ENCODE peak calls at places on chromosome 6, in four cellular contexts. One of them, this sample, is unnamed.
A peak's percentile ranks its signal among the peaks of the same experiment; 100 is the strongest.

GRCh38 chr6:146968041-146968760 is 236.0 kb upstream of the STXBP5 start:
- DNase-seq in psoas muscle: no peak
- DNase-seq in LHCN-M2: peak; percentile 81
- DNase-seq in tibial artery: no peak
- DNase-seq in this sample: no peak

GRCh38 chr6:2979819-2980464 is 8.6 kb upstream of the SERPINB6 start:
- DNase-seq in tibial artery: no peak
- DNase-seq in LHCN-M2: no peak
- DNase-seq in psoas muscle: no peak
- DNase-seq in this sample: no peak

GRCh38 chr6:16964553-16965499 is 137.0 kb upstream of the STMND1 start:
- DNase-seq in LHCN-M2: peak; percentile 54
- DNase-seq in psoas muscle: peak; percentile 62
- DNase-seq in tibial artery: peak; percentile 64
- DNase-seq in this sample: peak; percentile 77

GRCh38 chr6:1910621-1911407 is 301.1 kb downstream of the FOXC1 start:
- DNase-seq in psoas muscle: no peak
- DNase-seq in LHCN-M2: peak; percentile 69
- DNase-seq in tibial artery: no peak
- DNase-seq in this sample: no peak

GRCh38 chr6:51854347-51854746 is 233.1 kb downstream of the PKHD1 start:
- DNase-seq in tibial artery: no peak
- DNase-seq in LHCN-M2: no peak
- DNase-seq in psoas muscle: no peak
- DNase-seq in this sample: no peak

GRCh38 chr6:140538926-140539325 is 1164.5 kb upstream of the CITED2 start:
- DNase-seq in tibial artery: no peak
- DNase-seq in LHCN-M2: peak; percentile 55
- DNase-seq in psoas muscle: no peak
- DNase-seq in this sample: no peak

GRCh38 chr6:166419268-166419667 is 36.5 kb upstream of the MPC1 start:
- DNase-seq in tibial artery: peak; percentile 18
- DNase-seq in psoas muscle: no peak
- DNase-seq in LHCN-M2: peak; percentile 75
- DNase-seq in this sample: no peak

GRCh38 chr6:12459945-12460800 is 170.0 kb downstream of the EDN1 start:
- DNase-seq in psoas muscle: no peak
- DNase-seq in tibial artery: no peak
- DNase-seq in LHCN-M2: no peak
- DNase-seq in this sample: no peak

This sample was measured in left ventricle myocardium superior.